ENCODE peak calls at places on chromosomes 6 and 20, in four cellular contexts. O is epithelial cell of esophagus, V is AG10803, C is fibroblast of pulmonary artery. Y is an unnamed sample.

GRCh38 chr6:124430741-124431140 is 531.5 kb upstream of the RNF217 start:
- DNase-seq in O (peak; percentile 2), V (no peak), C (no peak), Y (no peak)

GRCh38 chr6:113683968-113684367 is 173.2 kb upstream of the MARCKS start:
- DNase-seq in O (peak; percentile 66), V (no peak), C (no peak), Y (no peak)

GRCh38 chr20:753897-754635 is 14.2 kb downstream of the SLC52A3 start:
- DNase-seq in O (no peak), V (no peak), C (no peak), Y (no peak)

GRCh38 chr6:165649152-165649551 is 13.9 kb downstream of the PDE10A start:
- DNase-seq in O (no peak), V (no peak), C (peak; percentile 27), Y (no peak)

GRCh38 chr20:9235518-9235917 is 166.6 kb downstream of the PLCB4 start:
- DNase-seq in O (peak; percentile 79), V (peak; percentile 89), C (peak; percentile 94), Y (peak; percentile 69)

GRCh38 chr6:42889815-42890214 is 10.4 kb downstream of the RPL7L1 start:
- DNase-seq in O (peak; percentile 15), V (no peak), C (no peak), Y (no peak)

GRCh38 chr6:35496036-35496850 is 636 bp downstream of the TEAD3 start:
- DNase-seq in O (peak; percentile 56), V (peak; percentile 30), C (no peak), Y (no peak)

GRCh38 chr6:2020909-2021308 is 224.5 kb downstream of the GMDS start:
- DNase-seq in O (peak; percentile 83), V (peak; percentile 79), C (peak; percentile 8), Y (peak; percentile 33)

GRCh38 chr6:62286470-62286843 is 432 bp upstream of the KHDRBS2 start:
- DNase-seq in O (no peak), V (no peak), C (no peak), Y (no peak)

DNA sequence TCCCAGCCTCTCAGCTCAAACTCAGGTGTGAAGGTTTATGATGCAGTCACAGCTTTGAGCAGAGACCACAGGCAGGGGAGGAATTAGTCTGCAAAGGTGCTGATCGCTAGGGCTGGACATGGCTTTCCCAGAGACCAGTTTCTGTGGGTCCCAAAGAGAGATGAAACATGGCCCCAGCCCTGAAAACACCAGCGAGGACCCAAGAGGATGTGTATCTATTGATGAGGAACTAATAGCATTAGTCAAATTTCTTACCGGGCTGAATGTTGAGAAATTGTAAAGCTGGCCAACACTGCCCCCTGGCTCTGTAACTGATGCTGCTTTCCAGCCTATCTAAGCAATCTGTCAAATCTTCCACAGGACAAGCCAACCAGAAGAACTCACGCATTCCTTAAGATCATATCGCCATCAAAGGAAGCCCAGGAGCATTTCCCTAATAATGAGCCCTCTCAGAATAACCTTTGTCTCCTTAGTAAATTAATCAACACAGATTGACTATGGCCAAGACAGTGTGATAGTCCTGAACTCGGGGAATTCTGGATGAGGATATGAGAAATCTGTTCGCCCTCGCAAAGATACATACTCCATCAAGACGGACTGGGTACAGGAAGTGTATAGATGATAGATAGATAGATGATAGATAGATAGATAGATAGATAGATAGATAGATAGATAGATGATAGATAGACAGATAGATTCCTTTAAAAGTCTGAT is 7.8 kb upstream of the ACSS1 start:
- DNase-seq in O (peak; percentile 73), V (peak; percentile 61), C (peak; percentile 71), Y (peak; percentile 74)
- H3K4me3 ChIP-seq in O (no peak overlapping the region), V (no peak overlapping the region), C (no peak overlapping the region), Y (no peak overlapping the region)

GRCh38 chr20:52193133-52193532 is 1.6 kb upstream of the ZFP64 start:
- DNase-seq in O (no peak), V (no peak), C (no peak), Y (no peak)

GRCh38 chr20:52190437-52191131 is 995 bp downstream of the ZFP64 start:
- DNase-seq in O (peak; percentile 64), V (peak; percentile 20), C (peak; percentile 26), Y (peak; percentile 28)

GRCh38 chr20:52192296-52193007 is 873 bp upstream of the ZFP64 start:
- DNase-seq in O (no peak), V (no peak), C (peak; percentile 17), Y (peak; percentile 13)

GRCh38 chr20:52191132-52191435 is 495 bp downstream of the ZFP64 start:
- DNase-seq in O (no peak), V (no peak), C (no peak), Y (no peak)

DNA sequence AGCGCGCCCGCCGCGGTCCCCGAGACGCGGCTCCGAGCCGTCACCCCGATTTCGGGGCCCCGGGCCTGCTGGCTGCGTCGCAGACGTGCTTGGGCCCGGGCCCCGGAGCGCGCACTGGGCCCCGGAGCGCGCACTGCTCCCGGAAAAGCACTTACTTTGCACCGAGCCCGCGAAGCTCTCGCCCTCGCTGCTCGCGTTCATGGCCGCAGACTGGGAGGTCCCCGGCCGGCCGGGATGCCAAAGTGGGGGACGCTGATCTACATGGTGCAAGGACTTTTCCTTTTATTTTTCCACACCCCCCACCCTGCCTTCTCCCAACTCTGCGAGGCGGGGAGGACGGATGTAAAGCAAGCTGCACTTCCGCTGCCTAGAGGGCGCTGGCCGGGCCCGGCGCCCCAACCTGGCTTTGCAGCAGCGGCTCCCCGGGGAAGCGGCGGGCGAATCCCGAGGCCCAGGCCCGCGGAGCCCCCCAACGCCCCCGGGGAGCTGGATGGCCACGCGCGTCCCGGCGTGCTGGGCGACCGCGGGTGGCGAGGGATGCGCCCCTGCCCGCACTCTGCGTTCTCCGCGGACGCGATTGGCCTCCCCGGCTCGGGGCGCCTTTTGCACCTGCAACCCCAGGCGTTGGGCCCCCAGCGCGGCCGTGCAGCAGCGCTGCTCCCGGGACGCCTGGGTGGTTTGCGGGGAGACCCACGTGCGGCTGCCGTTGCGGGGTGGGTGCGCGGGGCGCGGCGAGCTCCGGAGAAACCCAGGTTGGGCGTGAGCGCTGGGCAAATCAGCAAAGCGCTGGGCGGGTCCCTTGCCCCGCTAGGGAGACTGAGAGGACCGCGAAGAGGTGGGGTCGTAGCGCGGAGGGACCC is at the start of gene ZFP64:
- DNase-seq in O (peak; percentile 84), V (peak; percentile 78), C (peak; percentile 72), Y (peak; percentile 79)
- TF ChIP-seq CTCF in O (peak; percentile 61), V (peak; percentile 58), C (peak; percentile 50), Y (peak; percentile 57)

DNA sequence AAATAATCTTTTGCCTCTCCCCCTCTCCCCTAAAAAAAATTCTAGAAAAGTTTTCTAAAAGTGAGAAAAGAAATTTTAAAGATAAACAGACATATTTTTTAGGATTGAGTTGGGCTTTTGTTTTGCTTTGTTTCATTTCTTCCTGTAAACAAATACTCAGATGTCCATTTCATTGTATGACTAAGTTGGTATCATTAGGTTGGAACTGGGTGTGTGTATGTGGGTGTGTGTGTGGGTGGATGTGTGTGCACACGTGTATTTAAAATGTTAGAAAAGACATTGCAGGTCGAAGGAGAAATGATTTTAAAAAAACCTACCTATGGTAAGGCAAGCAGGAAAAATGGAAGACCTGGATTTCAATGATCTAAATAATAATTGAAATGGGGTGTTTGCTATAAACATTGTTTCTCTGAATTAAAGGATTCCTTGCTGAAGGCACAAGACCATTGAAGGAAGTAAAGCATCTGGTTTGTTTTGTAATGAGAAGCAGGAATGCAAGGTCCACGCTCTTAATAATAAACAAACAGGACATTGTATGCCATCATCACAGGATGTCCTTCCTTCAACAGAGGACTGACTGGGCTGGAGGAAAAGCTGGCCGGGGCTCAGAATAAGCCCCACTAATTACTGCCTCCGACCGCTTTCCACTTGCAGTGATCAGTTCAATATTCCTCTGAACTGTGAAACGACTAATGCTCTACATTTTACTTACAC is 1.0 kb upstream of the PRDM1 start:
- DNase-seq in O (peak; percentile 79), V (peak; percentile 74), C (peak; percentile 31), Y (peak; percentile 73)
- H3K4me3 ChIP-seq in O (peak overlapping the region; percentile 51), V (peak overlapping the region; percentile 67), C (peak overlapping the region; percentile 56), Y (peak overlapping the region; percentile 65)

GRCh38 chr6:13574149-13574570 is 241 bp upstream of the SIRT5 start:
- DNase-seq in O (peak; percentile 94), V (peak; percentile 86), C (peak; percentile 93), Y (peak; percentile 91)
- TF ChIP-seq CTCF in O (peak; percentile 32), V (peak; percentile 43), C (peak; percentile 30), Y (peak; percentile 31)

DNA sequence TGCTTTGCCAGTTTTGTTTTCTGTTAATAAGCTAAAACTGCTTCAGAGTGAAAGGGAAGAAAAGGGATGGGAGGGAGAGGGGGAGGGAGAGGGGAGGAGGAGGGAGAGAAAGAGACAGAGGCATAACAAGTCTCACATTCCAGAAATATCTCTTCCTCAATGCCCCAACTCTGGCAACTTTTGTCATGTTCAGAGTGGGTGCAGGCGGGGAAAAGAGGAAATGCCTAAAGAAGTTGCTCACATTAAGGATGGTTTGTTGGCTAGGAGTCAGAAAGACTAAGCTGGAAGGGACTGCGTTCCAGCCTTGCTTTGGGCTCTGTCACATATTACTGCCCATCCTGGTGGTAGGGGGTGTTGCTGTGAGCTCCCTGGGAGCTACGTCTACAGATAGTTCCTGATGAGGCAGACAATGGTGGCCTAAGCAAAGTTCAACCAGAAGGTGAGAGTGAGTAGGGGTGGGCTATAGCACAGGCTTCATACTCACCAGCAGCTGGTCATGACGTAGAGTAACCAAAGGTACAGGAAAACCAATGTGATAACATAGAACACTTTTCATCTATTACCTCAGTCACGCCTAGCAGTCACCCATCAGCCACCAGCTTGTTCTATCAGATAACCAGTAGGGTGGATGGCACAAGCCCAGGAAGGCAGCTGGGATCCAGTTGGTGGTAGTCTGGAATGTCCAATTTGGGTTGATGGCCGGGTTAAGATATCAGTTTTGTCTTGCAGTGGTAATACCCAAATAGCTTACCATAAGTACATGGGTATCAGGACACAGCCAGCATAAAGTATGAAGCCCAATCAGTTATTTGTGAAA is 2.1 kb downstream of the TSPYL4 start:
- DNase-seq in O (peak; percentile 71), V (peak; percentile 95), C (peak; percentile 92), Y (peak; percentile 89)
- H3K4me3 ChIP-seq in O (peak overlapping the region; percentile 98), V (peak overlapping the region; percentile 96), C (peak overlapping the region; percentile 45), Y (peak overlapping the region; percentile 40)

GRCh38 chr6:27078734-27079357 is 168.7 kb upstream of the PRSS16 start:
- DNase-seq in O (peak; percentile 66), V (peak; percentile 65), C (peak; percentile 81), Y (peak; percentile 77)

GRCh38 chr6:27076116-27076515 is 171.4 kb upstream of the PRSS16 start:
- DNase-seq in O (no peak), V (no peak), C (no peak), Y (no peak)

GRCh38 chr6:27081931-27082330 is 165.6 kb upstream of the PRSS16 start:
- DNase-seq in O (peak; percentile 64), V (no peak), C (no peak), Y (no peak)

GRCh38 chr6:27081188-27081587 is 166.3 kb upstream of the PRSS16 start:
- DNase-seq in O (no peak), V (no peak), C (no peak), Y (no peak)
- TF ChIP-seq CTCF in O (no peak), V (no peak), C (no peak), Y (no peak)

GRCh38 chr6:110390404-110390803 is 25.0 kb downstream of the DDO start:
- DNase-seq in O (no peak), V (no peak), C (no peak), Y (no peak)
- H3K4me3 ChIP-seq in O (no peak overlapping the region), V (no peak overlapping the region), C (no peak overlapping the region), Y (no peak overlapping the region)

Y was measured in cardiac fibroblast.